ENCODE peak calls at places on chromosomes 2 and 18, in five cellular contexts. O is neuronal stem cell, Y is A549, M is K562, N is cardiac muscle cell. V is an unnamed sample.

GRCh38 chr18:23422751-23423418 is 30.2 kb upstream of the RIOK3 start:
- DNase-seq in N (no peak), M (peak; percentile 92), O (no peak), Y (peak; percentile 56), V (peak; percentile 19)

GRCh38 chr18:35378206-35378795 is 1.2 kb upstream of the ZNF396 start:
- DNase-seq in Y (no peak), O (no peak), M (no peak), N (no peak), V (no peak)

GRCh38 chr18:11741505-11742145 is 52.6 kb downstream of the GNAL start:
- DNase-seq in Y (peak; percentile 34), M (peak; percentile 35), O (no peak), N (no peak), V (no peak)

GRCh38 chr2:12718662-12719399 is 2.1 kb downstream of the TRIB2 start:
- DNase-seq in O (peak; percentile 64), N (peak; percentile 15), Y (no peak), M (peak; percentile 18), V (no peak)

GRCh38 chr18:12283256-12283655 is 24.8 kb upstream of the TUBB6 start:
- DNase-seq in Y (peak; percentile 27), M (peak; percentile 73), N (peak; percentile 52), O (no peak), V (no peak)

GRCh38 chr2:88137833-88138232 is 10.0 kb upstream of the FABP1 start:
- DNase-seq in M (no peak), O (no peak), Y (no peak), N (no peak), V (no peak)

GRCh38 chr2:173898996-173899395 is 66.2 kb downstream of the SP3 start:
- DNase-seq in N (no peak), M (no peak), O (no peak), Y (no peak), V (no peak)

GRCh38 chr2:127118467-127118866 is 11.5 kb upstream of the BIN1 start:
- DNase-seq in M (no peak), O (no peak), Y (no peak), N (no peak), V (no peak)

GRCh38 chr18:12862874-12863482 is 21.1 kb downstream of the PTPN2 start:
- DNase-seq in M (no peak), Y (no peak), O (no peak), N (no peak), V (no peak)

GRCh38 chr2:157919181-157919580 is 43.1 kb upstream of the ACVR1 start:
- DNase-seq in Y (no peak), N (no peak), O (no peak), M (no peak), V (no peak)

DNA sequence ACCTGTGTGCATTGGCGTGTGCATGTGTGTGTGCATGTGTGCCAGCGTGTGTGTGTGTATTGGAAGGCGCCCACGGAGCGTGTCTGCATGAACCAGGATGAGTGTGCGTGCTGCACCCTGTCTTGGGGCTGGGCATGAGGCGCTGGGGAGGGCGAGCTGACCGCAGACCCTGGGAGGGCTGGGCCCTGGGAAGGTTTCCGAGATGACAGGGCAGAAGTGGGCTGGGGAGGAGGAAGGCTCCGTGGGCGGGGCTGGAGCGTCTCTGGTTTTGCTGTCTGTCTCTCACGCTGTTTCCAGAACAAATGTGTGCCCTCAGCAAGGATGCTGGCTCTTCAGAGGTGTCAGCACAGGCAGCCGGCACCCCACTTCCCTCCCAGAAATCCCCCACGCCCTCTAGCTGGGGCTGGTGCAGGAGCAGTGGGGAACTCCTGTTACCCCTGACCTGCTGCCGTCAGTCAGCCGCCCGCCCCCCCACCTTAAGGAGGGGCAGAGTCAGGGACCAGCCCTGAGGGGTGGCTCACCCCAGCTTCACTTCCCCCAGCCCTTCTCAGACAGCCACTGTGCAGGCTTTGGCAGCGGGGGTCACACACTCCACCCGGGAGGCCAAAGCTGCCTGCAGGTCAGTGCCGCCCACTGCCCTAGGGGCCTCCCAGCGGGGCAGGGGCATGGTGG is at the start of gene GPR35:
- DNase-seq in Y (peak; percentile 26), O (no peak), M (peak; percentile 60), N (no peak), V (no peak)
- H3K4me3 ChIP-seq in Y (no peak within 1 kb of the TSS), O (no peak within 1 kb of the TSS), M (no peak within 1 kb of the TSS), N (no peak within 1 kb of the TSS), V (peak within 1 kb of the TSS; percentile 31)

GRCh38 chr2:217839750-217840107 is 163.1 kb downstream of the TNS1 start:
- DNase-seq in O (no peak), M (no peak), N (no peak), Y (no peak), V (no peak)

GRCh38 chr2:217840522-217840921 is 162.3 kb downstream of the TNS1 start:
- DNase-seq in O (no peak), Y (no peak), N (no peak), M (no peak), V (no peak)

GRCh38 chr2:217844696-217845095 is 158.1 kb downstream of the TNS1 start:
- DNase-seq in Y (no peak), N (no peak), M (no peak), O (no peak), V (no peak)

GRCh38 chr2:217843353-217843752 is 159.4 kb downstream of the TNS1 start:
- DNase-seq in M (no peak), O (no peak), N (peak; percentile 92), Y (no peak), V (no peak)

DNA sequence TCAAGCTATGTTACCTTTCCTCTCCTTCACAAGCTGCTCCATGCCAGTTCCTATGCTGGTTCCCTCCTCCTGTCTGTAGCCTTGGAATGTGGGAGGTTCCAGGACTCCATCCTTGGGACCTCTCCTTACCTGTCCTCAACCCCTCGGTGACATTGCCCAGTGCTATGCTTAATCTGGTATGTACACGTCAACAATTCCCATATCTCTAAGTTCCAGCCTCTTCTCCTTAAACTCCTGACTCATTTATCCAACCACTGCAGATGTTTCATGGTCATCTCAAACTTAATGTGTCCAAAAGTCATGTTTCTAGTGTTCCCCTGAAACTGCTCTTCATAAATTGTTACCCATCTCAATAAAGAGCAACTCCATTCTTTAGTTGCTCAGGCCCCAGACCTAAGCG is 160.8 kb downstream of the TNS1 start:
- DNase-seq in Y (no peak), N (no peak), M (peak; percentile 66), O (no peak), V (no peak)
- H3K4me1 ChIP-seq in Y (no peaks in the 10 kb centered on the region), N (peaks cover 39% of the 10 kb centered on the region), M (peaks cover 27% of the 10 kb centered on the region), O (peaks cover 12% of the 10 kb centered on the region), V (peaks cover 100% of the 10 kb centered on the region)

DNA sequence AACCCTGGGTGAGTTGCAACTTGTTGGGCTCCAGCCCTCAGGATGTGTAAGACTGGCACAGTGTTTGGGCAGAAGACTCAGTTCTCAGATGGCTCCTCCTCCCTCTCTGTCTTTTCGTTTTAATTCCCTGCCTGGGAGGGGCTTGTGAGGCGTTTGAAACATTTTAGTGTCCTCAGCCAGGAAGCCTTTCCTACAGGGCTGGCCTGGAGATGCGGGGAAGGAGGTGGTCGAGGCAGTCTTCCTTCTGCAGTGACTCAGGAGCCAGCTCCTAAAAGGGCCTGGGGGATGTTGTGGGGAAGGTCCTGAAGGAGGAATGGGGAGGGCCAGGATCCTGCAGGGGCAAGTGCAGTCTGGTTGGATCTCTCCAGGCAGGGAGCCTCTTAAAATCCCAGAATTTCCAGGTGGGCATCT is 22.1 kb upstream of the IGFBP5 start:
- DNase-seq in Y (no peak), N (no peak), M (no peak), O (no peak), V (no peak)
- H3K27ac ChIP-seq in Y (no peak overlapping the region), N (no peak overlapping the region), M (no peak overlapping the region), O (no peak overlapping the region), V (no peak overlapping the region)

DNA sequence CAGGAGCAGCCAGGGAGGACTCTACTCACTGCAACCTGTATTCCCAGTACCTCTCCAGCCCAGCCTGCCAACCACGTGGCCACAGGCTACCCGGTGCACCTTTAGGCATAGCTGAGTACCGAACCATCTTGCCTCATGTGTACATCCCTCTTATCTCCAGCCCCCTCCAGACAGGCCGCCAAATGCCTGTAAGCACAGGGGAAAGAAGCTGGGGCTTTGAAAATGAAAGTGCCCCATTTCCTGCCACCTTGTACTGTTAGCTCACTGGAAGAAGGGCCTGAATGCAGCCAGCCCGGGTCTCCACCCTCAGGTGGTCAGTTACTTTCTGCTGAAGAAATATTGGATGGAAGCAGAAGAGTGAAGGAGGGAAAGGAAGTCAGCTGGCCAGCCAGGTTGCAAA is 27.2 kb upstream of the RFX8 start:
- DNase-seq in O (no peak), M (no peak), Y (no peak), N (no peak), V (no peak)
- H3K4me3 ChIP-seq in O (no peak overlapping the region), M (no peak overlapping the region), Y (no peak overlapping the region), N (no peak overlapping the region), V (no peak overlapping the region)

GRCh38 chr2:237706257-237706656 is 78.9 kb downstream of the LRRFIP1 start:
- DNase-seq in O (no peak), N (no peak), Y (no peak), M (no peak), V (no peak)

GRCh38 chr2:237707859-237708398 is 80.5 kb downstream of the LRRFIP1 start:
- DNase-seq in N (no peak), Y (no peak), M (no peak), O (no peak), V (no peak)

GRCh38 chr2:237704476-237705224 is 77.3 kb downstream of the LRRFIP1 start:
- DNase-seq in N (no peak), Y (no peak), M (no peak), O (no peak), V (no peak)

GRCh38 chr2:237702439-237703397 is 75.3 kb downstream of the LRRFIP1 start:
- DNase-seq in M (peak; percentile 69), O (no peak), N (peak; percentile 73), Y (no peak), V (no peak)

GRCh38 chr2:237705225-237705524 is 77.8 kb downstream of the LRRFIP1 start:
- DNase-seq in Y (no peak), M (no peak), N (no peak), O (no peak), V (no peak)
- H3K4me1 ChIP-seq in Y (peaks cover 39% of the 10 kb centered on the region), M (peaks cover 33% of the 10 kb centered on the region), N (peaks cover 38% of the 10 kb centered on the region), O (peaks cover 13% of the 10 kb centered on the region), V (peaks cover 72% of the 10 kb centered on the region)

DNA sequence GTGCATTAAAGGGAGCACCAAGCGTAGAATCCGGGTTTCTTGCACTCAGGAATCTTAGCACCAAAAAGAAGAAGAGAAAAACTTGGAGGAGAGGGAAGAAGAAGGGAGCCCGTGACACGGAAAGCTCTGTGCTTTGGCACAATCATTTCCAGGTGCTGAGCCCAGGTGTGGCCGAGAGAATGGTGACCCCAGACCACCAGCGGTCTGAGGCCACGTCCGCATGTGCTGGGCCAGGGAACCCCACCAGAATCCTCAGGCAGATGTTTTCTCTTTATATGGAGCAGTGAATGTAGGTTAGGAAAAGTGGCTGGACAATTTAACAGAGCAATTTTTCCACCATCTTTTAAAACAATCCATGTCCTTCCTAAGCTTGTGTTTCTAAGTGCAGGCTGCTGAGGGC is 520.9 kb downstream of the EPHA4 start:
- DNase-seq in Y (no peak), M (no peak), O (no peak), N (no peak), V (no peak)
- H3K27ac ChIP-seq in Y (no peak overlapping the region), M (no peak overlapping the region), O (no peak overlapping the region), N (no peak overlapping the region), V (no peak overlapping the region)

GRCh38 chr2:48036312-48036711 is 130.0 kb upstream of the FBXO11 start:
- DNase-seq in M (no peak), N (no peak), O (no peak), Y (no peak), V (no peak)
- H3K4me3 ChIP-seq in M (no peak overlapping the region), N (no peak overlapping the region), O (no peak overlapping the region), Y (no peak overlapping the region), V (no peak overlapping the region)

V was measured in thoracic aorta.